ENCODE peak calls at places on chromosome 11, in six cellular contexts. One of them, this sample, is unnamed.

GRCh38 chr11:86743223-86744118 is 56.9 kb upstream of the PRSS23 start:
- DNase-seq in mucosa of descending colon: peak
- DNase-seq in NT2/D1: no peak
- DNase-seq in HFF-Myc: peak
- DNase-seq in A549: peak
- DNase-seq in uterus: peak
- DNase-seq in this sample: peak

GRCh38 chr11:46326813-46327416 is 20.3 kb upstream of the DGKZ start:
- DNase-seq in mucosa of descending colon: no peak
- DNase-seq in NT2/D1: no peak
- DNase-seq in HFF-Myc: no peak
- DNase-seq in A549: no peak
- DNase-seq in uterus: no peak
- DNase-seq in this sample: no peak

GRCh38 chr11:13301522-13301921 is 23.9 kb downstream of the BMAL1 start:
- DNase-seq in mucosa of descending colon: no peak
- DNase-seq in NT2/D1: no peak
- DNase-seq in HFF-Myc: no peak
- DNase-seq in A549: no peak
- DNase-seq in uterus: no peak
- DNase-seq in this sample: no peak

GRCh38 chr11:63622318-63622717 is 8.1 kb upstream of the PLAAT3 start:
- DNase-seq in mucosa of descending colon: no peak
- DNase-seq in NT2/D1: no peak
- DNase-seq in HFF-Myc: no peak
- DNase-seq in A549: peak
- DNase-seq in uterus: no peak
- DNase-seq in this sample: no peak

GRCh38 chr11:99020324-99021225 is at the start of gene CNTN5:
- DNase-seq in mucosa of descending colon: peak
- DNase-seq in NT2/D1: peak
- DNase-seq in HFF-Myc: no peak
- DNase-seq in A549: peak
- DNase-seq in uterus: peak
- DNase-seq in this sample: no peak

GRCh38 chr11:121575250-121575962 is 122.6 kb upstream of the SORL1-AS1 start:
- DNase-seq in mucosa of descending colon: peak
- DNase-seq in NT2/D1: no peak
- DNase-seq in HFF-Myc: no peak
- DNase-seq in A549: no peak
- DNase-seq in uterus: peak
- DNase-seq in this sample: peak

GRCh38 chr11:2534131-2534956 is 89.5 kb downstream of the KCNQ1 start:
- DNase-seq in mucosa of descending colon: no peak
- DNase-seq in NT2/D1: no peak
- DNase-seq in HFF-Myc: no peak
- DNase-seq in A549: no peak
- DNase-seq in uterus: no peak
- DNase-seq in this sample: no peak

GRCh38 chr11:16226245-16226644 is 130.1 kb downstream of the SOX6 start:
- DNase-seq in mucosa of descending colon: peak
- DNase-seq in NT2/D1: no peak
- DNase-seq in HFF-Myc: peak
- DNase-seq in A549: peak
- DNase-seq in uterus: peak
- DNase-seq in this sample: no peak

GRCh38 chr11:14078941-14079522 is 116.5 kb downstream of the SPON1 start:
- DNase-seq in mucosa of descending colon: no peak
- DNase-seq in NT2/D1: no peak
- DNase-seq in HFF-Myc: no peak
- DNase-seq in A549: no peak
- DNase-seq in uterus: no peak
- DNase-seq in this sample: no peak

GRCh38 chr11:48248902-48249301 is 4.0 kb downstream of the OR4X2 start:
- DNase-seq in mucosa of descending colon: no peak
- DNase-seq in NT2/D1: no peak
- DNase-seq in HFF-Myc: no peak
- DNase-seq in A549: no peak
- DNase-seq in uterus: no peak
- DNase-seq in this sample: no peak

GRCh38 chr11:19511413-19512183 is 201.0 kb upstream of the NAV2 start:
- DNase-seq in mucosa of descending colon: peak
- DNase-seq in NT2/D1: no peak
- DNase-seq in HFF-Myc: no peak
- DNase-seq in A549: no peak
- DNase-seq in uterus: peak
- DNase-seq in this sample: no peak

GRCh38 chr11:106503901-106504300 is 426.4 kb downstream of the AASDHPPT start:
- DNase-seq in mucosa of descending colon: no peak
- DNase-seq in NT2/D1: no peak
- DNase-seq in HFF-Myc: no peak
- DNase-seq in A549: no peak
- DNase-seq in uterus: no peak
- DNase-seq in this sample: no peak

GRCh38 chr11:77151804-77152513 is 23.9 kb downstream of the MYO7A start:
- DNase-seq in mucosa of descending colon: no peak
- DNase-seq in NT2/D1: no peak
- DNase-seq in HFF-Myc: no peak
- DNase-seq in A549: no peak
- DNase-seq in uterus: no peak
- DNase-seq in this sample: no peak

GRCh38 chr11:110367571-110367970 is 62.2 kb upstream of the FDX1 start:
- DNase-seq in mucosa of descending colon: no peak
- DNase-seq in NT2/D1: no peak
- DNase-seq in HFF-Myc: no peak
- DNase-seq in A549: no peak
- DNase-seq in uterus: no peak
- DNase-seq in this sample: no peak

GRCh38 chr11:64924910-64925284 is 408 bp downstream of the PPP2R5B start:
- DNase-seq in mucosa of descending colon: peak
- DNase-seq in NT2/D1: no peak
- DNase-seq in HFF-Myc: no peak
- DNase-seq in A549: no peak
- DNase-seq in uterus: peak
- DNase-seq in this sample: no peak

GRCh38 chr11:69218946-69219720 is 63.4 kb downstream of the SMIM38 start:
- DNase-seq in mucosa of descending colon: no peak
- DNase-seq in NT2/D1: no peak
- DNase-seq in HFF-Myc: no peak
- DNase-seq in A549: no peak
- DNase-seq in uterus: no peak
- DNase-seq in this sample: no peak

GRCh38 chr11:93659216-93659615 is 2.3 kb upstream of the CEP295 start:
- DNase-seq in mucosa of descending colon: no peak
- DNase-seq in NT2/D1: no peak
- DNase-seq in HFF-Myc: no peak
- DNase-seq in A549: no peak
- DNase-seq in uterus: no peak
- DNase-seq in this sample: no peak

GRCh38 chr11:19777032-19777341 is 64.3 kb downstream of the NAV2 start:
- DNase-seq in mucosa of descending colon: peak
- DNase-seq in NT2/D1: no peak
- DNase-seq in HFF-Myc: no peak
- DNase-seq in A549: peak
- DNase-seq in uterus: no peak
- DNase-seq in this sample: no peak

GRCh38 chr11:121563900-121564822 is 111.4 kb upstream of the SORL1-AS1 start:
- DNase-seq in mucosa of descending colon: no peak
- DNase-seq in NT2/D1: no peak
- DNase-seq in HFF-Myc: no peak
- DNase-seq in A549: no peak
- DNase-seq in uterus: no peak
- DNase-seq in this sample: no peak

GRCh38 chr11:93655047-93655446 is 6.4 kb upstream of the CEP295 start:
- DNase-seq in mucosa of descending colon: no peak
- DNase-seq in NT2/D1: no peak
- DNase-seq in HFF-Myc: no peak
- DNase-seq in A549: no peak
- DNase-seq in uterus: no peak
- DNase-seq in this sample: no peak

GRCh38 chr11:68010058-68011041 is at the start of gene ALDH3B1:
- DNase-seq in mucosa of descending colon: peak
- DNase-seq in NT2/D1: no peak
- DNase-seq in HFF-Myc: peak
- DNase-seq in A549: peak
- DNase-seq in uterus: peak
- DNase-seq in this sample: no peak
- H3K4me3 ChIP-seq in mucosa of descending colon: no peak
- H3K4me3 ChIP-seq in NT2/D1: peak
- H3K4me3 ChIP-seq in HFF-Myc: peak
- H3K4me3 ChIP-seq in A549: peak
- H3K4me3 ChIP-seq in uterus: peak
- H3K4me3 ChIP-seq in this sample: peak

GRCh38 chr11:113778111-113778910 is 1.3 kb upstream of the CLDN25 start:
- DNase-seq in mucosa of descending colon: no peak
- DNase-seq in NT2/D1: no peak
- DNase-seq in HFF-Myc: no peak
- DNase-seq in A549: no peak
- DNase-seq in uterus: no peak
- DNase-seq in this sample: no peak
- H3K4me3 ChIP-seq in mucosa of descending colon: no peak
- H3K4me3 ChIP-seq in NT2/D1: no peak
- H3K4me3 ChIP-seq in HFF-Myc: no peak
- H3K4me3 ChIP-seq in A549: no peak
- H3K4me3 ChIP-seq in uterus: no peak
- H3K4me3 ChIP-seq in this sample: no peak

GRCh38 chr11:119087747-119088241 is 3.1 kb downstream of the HMBS start:
- DNase-seq in mucosa of descending colon: no peak
- DNase-seq in NT2/D1: no peak
- DNase-seq in HFF-Myc: no peak
- DNase-seq in A549: no peak
- DNase-seq in uterus: no peak
- DNase-seq in this sample: no peak

GRCh38 chr11:119081682-119082081 is 3.0 kb upstream of the HMBS start:
- DNase-seq in mucosa of descending colon: no peak
- DNase-seq in NT2/D1: no peak
- DNase-seq in HFF-Myc: no peak
- DNase-seq in A549: no peak
- DNase-seq in uterus: no peak
- DNase-seq in this sample: no peak

GRCh38 chr11:119084663-119085522 is at the start of gene HMBS:
- DNase-seq in mucosa of descending colon: peak
- DNase-seq in NT2/D1: peak
- DNase-seq in HFF-Myc: peak
- DNase-seq in A549: peak
- DNase-seq in uterus: peak
- DNase-seq in this sample: peak

GRCh38 chr11:119089319-119089718 is 4.6 kb downstream of the HMBS start:
- DNase-seq in mucosa of descending colon: no peak
- DNase-seq in NT2/D1: no peak
- DNase-seq in HFF-Myc: no peak
- DNase-seq in A549: no peak
- DNase-seq in uterus: no peak
- DNase-seq in this sample: no peak

GRCh38 chr11:119085523-119085878 is 820 bp downstream of the HMBS start:
- DNase-seq in mucosa of descending colon: no peak
- DNase-seq in NT2/D1: no peak
- DNase-seq in HFF-Myc: no peak
- DNase-seq in A549: no peak
- DNase-seq in uterus: no peak
- DNase-seq in this sample: no peak
- H3K4me3 ChIP-seq in mucosa of descending colon: peak
- H3K4me3 ChIP-seq in NT2/D1: peak
- H3K4me3 ChIP-seq in HFF-Myc: peak
- H3K4me3 ChIP-seq in A549: peak
- H3K4me3 ChIP-seq in uterus: peak
- H3K4me3 ChIP-seq in this sample: peak

GRCh38 chr11:61817471-61818202 is 834 bp upstream of the FADS1 start:
- DNase-seq in mucosa of descending colon: no peak
- DNase-seq in NT2/D1: no peak
- DNase-seq in HFF-Myc: no peak
- DNase-seq in A549: no peak
- DNase-seq in uterus: no peak
- DNase-seq in this sample: no peak
- H3K4me3 ChIP-seq in mucosa of descending colon: no peak
- H3K4me3 ChIP-seq in NT2/D1: peak
- H3K4me3 ChIP-seq in HFF-Myc: peak
- H3K4me3 ChIP-seq in A549: peak
- H3K4me3 ChIP-seq in uterus: peak
- H3K4me3 ChIP-seq in this sample: peak

GRCh38 chr11:66595245-66595904 is 2.4 kb downstream of the CCS start:
- DNase-seq in mucosa of descending colon: peak
- DNase-seq in NT2/D1: no peak
- DNase-seq in HFF-Myc: no peak
- DNase-seq in A549: no peak
- DNase-seq in uterus: no peak
- DNase-seq in this sample: no peak
- H3K4me3 ChIP-seq in mucosa of descending colon: no peak
- H3K4me3 ChIP-seq in NT2/D1: no peak
- H3K4me3 ChIP-seq in HFF-Myc: no peak
- H3K4me3 ChIP-seq in A549: no peak
- H3K4me3 ChIP-seq in uterus: no peak
- H3K4me3 ChIP-seq in this sample: no peak

GRCh38 chr11:96306600-96306932 is 36.4 kb downstream of the MAML2 start:
- DNase-seq in mucosa of descending colon: no peak
- DNase-seq in NT2/D1: no peak
- DNase-seq in HFF-Myc: no peak
- DNase-seq in A549: no peak
- DNase-seq in uterus: no peak
- DNase-seq in this sample: no peak
- H3K4me3 ChIP-seq in mucosa of descending colon: no peak
- H3K4me3 ChIP-seq in NT2/D1: no peak
- H3K4me3 ChIP-seq in HFF-Myc: peak
- H3K4me3 ChIP-seq in A549: peak
- H3K4me3 ChIP-seq in uterus: no peak
- H3K4me3 ChIP-seq in this sample: peak

This sample was measured in AG09309.